ENCODE peak calls at places on chromosome 17, in six cellular contexts. A is HCT116, I is H1, R is HepG2, Y is GM12878, V is K562. T is an unnamed sample.

GRCh38 chr17:66426397-66427033 is 124.1 kb downstream of the PRKCA start:
- DNase-seq in A (peak; percentile 31), I (no peak), R (peak; percentile 66), Y (no peak), V (peak; percentile 56), T (no peak)

GRCh38 chr17:19000531-19001011 is 4.0 kb downstream of the FAM83G start:
- DNase-seq in A (no peak), I (no peak), R (no peak), Y (no peak), V (peak; percentile 22), T (no peak)

GRCh38 chr17:17935321-17936271 is 36.6 kb downstream of the TOM1L2 start:
- DNase-seq in A (no peak), I (no peak), R (peak; percentile 57), Y (no peak), V (no peak), T (no peak)

GRCh38 chr17:78375401-78376079 is 2.9 kb upstream of the PGS1 start:
- DNase-seq in A (no peak), I (no peak), R (peak; percentile 89), Y (no peak), V (no peak), T (no peak)

GRCh38 chr17:32732900-32733299 is 144.0 kb downstream of the MYO1D start:
- DNase-seq in A (no peak), I (no peak), R (no peak), Y (no peak), V (no peak), T (no peak)

GRCh38 chr17:70230883-70231282 is 61.6 kb downstream of the KCNJ2 start:
- DNase-seq in A (no peak), I (no peak), R (no peak), Y (no peak), V (no peak), T (no peak)

GRCh38 chr17:49987681-49988441 is 7.2 kb downstream of the DLX3 start:
- DNase-seq in A (no peak), I (peak; percentile 51), R (no peak), Y (no peak), V (no peak), T (no peak)

GRCh38 chr17:68821860-68822693 is 133.1 kb downstream of the ABCA8 start:
- DNase-seq in A (peak; percentile 97), I (no peak), R (peak; percentile 99), Y (no peak), V (no peak), T (no peak)

GRCh38 chr17:897970-898619 is 81.5 kb downstream of the NXN start:
- DNase-seq in A (no peak), I (no peak), R (no peak), Y (no peak), V (no peak), T (no peak)

GRCh38 chr17:888998-889401 is 90.6 kb downstream of the NXN start:
- DNase-seq in A (no peak), I (no peak), R (no peak), Y (peak; percentile 24), V (no peak), T (no peak)

GRCh38 chr17:18258356-18259038 is at the start of gene FLII:
- DNase-seq in A (no peak), I (peak; percentile 83), R (peak; percentile 19), Y (no peak), V (peak; percentile 55), T (no peak)

GRCh38 chr17:39668141-39668924 is at the start of gene PNMT:
- DNase-seq in A (no peak), I (peak; percentile 87), R (peak; percentile 56), Y (no peak), V (peak; percentile 89), T (no peak)

GRCh38 chr17:82110298-82110697 is 12.3 kb upstream of the FASN start:
- DNase-seq in A (no peak), I (no peak), R (peak; percentile 88), Y (no peak), V (no peak), T (no peak)

GRCh38 chr17:69732272-69732671 is 317.8 kb downstream of the MAP2K6 start:
- DNase-seq in A (no peak), I (no peak), R (no peak), Y (no peak), V (no peak), T (no peak)

GRCh38 chr17:29242051-29242450 is 4.6 kb upstream of the CRYBA1 start:
- DNase-seq in A (no peak), I (no peak), R (no peak), Y (no peak), V (no peak), T (no peak)

GRCh38 chr17:29240477-29240876 is 6.2 kb upstream of the CRYBA1 start:
- DNase-seq in A (no peak), I (no peak), R (no peak), Y (no peak), V (no peak), T (no peak)

GRCh38 chr17:29243792-29244191 is 2.9 kb upstream of the CRYBA1 start:
- DNase-seq in A (no peak), I (no peak), R (peak; percentile 30), Y (no peak), V (peak; percentile 50), T (no peak)

GRCh38 chr17:29241015-29241963 is 5.4 kb upstream of the CRYBA1 start:
- DNase-seq in A (peak; percentile 74), I (no peak), R (peak; percentile 83), Y (no peak), V (peak; percentile 25), T (peak; percentile 77)

DNA sequence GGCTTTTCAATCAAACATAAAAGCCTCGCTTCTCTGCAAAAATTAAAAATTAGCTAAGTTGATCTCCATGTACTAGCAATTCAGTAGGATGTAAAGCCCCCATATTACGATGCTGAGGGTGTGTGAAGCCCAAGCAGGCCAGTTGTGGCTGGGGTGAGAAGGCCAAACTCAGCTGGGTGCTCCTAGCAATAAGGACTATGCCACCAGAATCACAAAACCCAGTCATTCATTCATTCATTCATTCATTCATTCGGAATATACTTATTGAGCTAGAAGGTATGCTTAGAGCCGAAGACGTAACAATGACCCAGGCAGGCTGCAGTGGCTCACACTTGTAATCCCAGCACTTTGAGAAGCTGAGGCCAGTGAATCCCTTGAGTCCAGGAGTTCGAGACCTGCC is 3.9 kb upstream of the CRYBA1 start:
- DNase-seq in A (no peak), I (no peak), R (no peak), Y (no peak), V (no peak), T (no peak)
- H3K9me3 ChIP-seq in A (no peaks in the 10 kb centered on the region), I (no peaks in the 10 kb centered on the region), R (no peaks in the 10 kb centered on the region), Y (no peaks in the 10 kb centered on the region), V (no peaks in the 10 kb centered on the region), T (no peaks in the 10 kb centered on the region)

GRCh38 chr17:74619077-74619673 is 4.4 kb downstream of the CD300E start:
- DNase-seq in A (no peak), I (no peak), R (no peak), Y (no peak), V (no peak), T (no peak)
- H3K4me3 ChIP-seq in A (no peak overlapping the region), I (no peak overlapping the region), R (no peak overlapping the region), Y (no peak overlapping the region), V (no peak overlapping the region), T (no peak overlapping the region)

DNA sequence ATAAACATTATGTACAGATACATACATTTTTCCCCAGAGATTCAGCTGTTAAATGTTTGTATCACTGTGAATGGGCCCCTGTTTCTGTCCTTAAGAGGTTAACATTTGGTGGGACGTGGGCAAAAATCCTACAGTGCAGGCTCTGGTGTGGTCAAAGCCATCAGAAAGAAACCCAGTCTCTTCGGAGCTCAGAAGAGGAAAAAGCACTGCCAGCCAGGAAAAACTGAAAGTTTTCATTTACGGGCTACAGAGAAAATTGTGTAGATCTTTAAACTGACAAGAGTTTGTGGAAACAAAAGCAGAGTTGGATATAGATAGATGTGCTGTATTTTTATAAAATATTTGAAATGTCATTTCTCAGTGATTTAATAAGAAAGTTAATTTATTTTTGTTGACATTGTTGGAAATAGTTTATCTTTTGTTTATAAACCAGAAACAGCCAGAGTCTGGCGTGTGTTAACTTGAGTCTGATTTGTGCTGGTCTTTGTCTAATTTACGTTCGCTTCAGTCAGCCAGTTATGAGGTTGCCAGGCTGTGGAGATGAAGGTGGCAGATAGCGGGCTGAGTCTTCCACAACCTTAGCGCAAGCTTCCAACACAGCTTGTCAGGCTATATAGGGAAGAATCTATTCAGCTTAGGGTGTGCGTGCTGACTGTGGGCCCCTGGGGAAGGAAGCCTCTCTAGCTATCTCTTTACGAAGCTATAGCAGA is 9.5 kb upstream of the TEKT3 start:
- DNase-seq in A (no peak), I (no peak), R (no peak), Y (no peak), V (no peak), T (no peak)
- TF ChIP-seq ZNF274 in A (no peak), I (no peak), R (no peak), Y (no peak), V (no peak), T (no peak)

GRCh38 chr17:21816592-21817567 is 124.6 kb downstream of the KCNJ18 start:
- DNase-seq in A (no peak), I (no peak), R (no peak), Y (no peak), V (no peak), T (no peak)

GRCh38 chr17:21815352-21816063 is 123.2 kb downstream of the KCNJ18 start:
- DNase-seq in A (no peak), I (no peak), R (no peak), Y (no peak), V (no peak), T (no peak)

GRCh38 chr17:21817791-21818364 is 125.6 kb downstream of the KCNJ18 start:
- DNase-seq in A (no peak), I (no peak), R (no peak), Y (no peak), V (no peak), T (no peak)

DNA sequence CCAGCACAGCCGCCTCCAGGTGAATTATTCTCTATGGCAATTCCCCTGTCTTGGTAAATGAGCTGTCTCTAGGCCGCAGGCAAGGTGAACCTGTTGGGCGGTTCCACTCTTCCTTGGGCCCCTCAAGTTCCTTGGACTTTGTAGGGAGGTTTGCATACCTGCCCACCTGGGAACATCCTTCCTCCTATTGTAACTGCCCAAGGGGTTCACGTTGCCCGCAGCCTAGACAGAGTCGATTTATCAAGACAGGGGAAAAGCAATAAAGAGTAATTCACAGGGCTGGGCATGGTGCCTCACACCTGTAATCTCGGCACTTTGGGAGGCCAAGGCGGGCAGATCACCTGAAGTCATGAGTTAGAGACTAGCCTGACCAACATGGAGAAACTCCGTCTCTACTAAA is 122.5 kb downstream of the KCNJ18 start:
- DNase-seq in A (no peak), I (no peak), R (no peak), Y (no peak), V (no peak), T (no peak)
- H3K9me3 ChIP-seq in A (no peaks in the 10 kb centered on the region), I (peaks cover 46% of the 10 kb centered on the region), R (no peaks in the 10 kb centered on the region), Y (no peaks in the 10 kb centered on the region), V (no peaks in the 10 kb centered on the region), T (no peaks in the 10 kb centered on the region)

DNA sequence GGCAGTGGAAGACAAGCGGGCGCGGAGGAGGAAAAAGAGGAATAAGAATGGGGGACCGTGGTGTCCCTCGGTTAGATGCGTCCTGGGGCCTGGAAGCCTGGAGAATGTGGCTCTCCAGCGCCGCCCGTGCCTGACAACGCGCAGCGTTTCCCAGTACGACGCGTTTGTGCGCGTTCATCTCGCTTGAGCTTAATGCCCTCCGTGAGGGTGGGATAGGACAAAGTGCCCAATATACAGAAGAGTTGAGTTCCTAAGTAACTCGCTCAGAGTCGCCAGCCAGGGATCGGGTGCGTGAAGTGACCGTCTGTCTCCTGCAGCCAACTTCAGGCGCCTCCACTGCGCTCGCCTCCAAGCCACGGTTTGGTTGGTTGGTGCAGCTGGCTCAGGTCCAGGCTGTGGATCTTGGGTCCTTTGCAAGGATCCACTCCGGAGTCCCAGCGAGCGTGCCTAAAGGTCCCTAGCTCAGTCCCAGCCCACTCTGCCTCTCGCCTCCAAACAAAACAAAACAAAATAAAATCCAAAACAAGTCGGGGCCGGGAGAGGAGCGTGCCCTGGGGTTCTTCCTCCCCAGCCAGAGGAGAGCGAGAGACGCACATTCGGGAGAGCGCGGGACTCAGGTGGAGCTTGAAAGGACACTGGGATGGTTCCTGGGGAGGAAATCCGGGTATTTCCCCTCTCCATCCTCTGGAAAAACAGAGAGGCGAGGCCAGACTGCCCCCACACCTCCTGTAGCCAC is 951 bp downstream of the GALR2 start:
- DNase-seq in A (no peak), I (peak; percentile 81), R (no peak), Y (no peak), V (no peak), T (no peak)
- H3K4me3 ChIP-seq in A (no peak overlapping the region), I (peak overlapping the region; percentile 21), R (peak overlapping the region; percentile 71), Y (no peak overlapping the region), V (no peak overlapping the region), T (peak overlapping the region; percentile 59)